ENCODE peak calls at places on chromosomes 3 and 15, in ten cellular contexts. M, N, Y, X, I, O, B, L, H and D are unnamed samples.

GRCh38 chr3:59266551-59266950 is 216.7 kb upstream of the CFAP20DC start:
- DNase-seq in L (no peak), M (no peak), X (no peak), H (no peak), I (peak; percentile 8), N (peak; percentile 87), B (no peak), Y (no peak), O (no peak), D (peak; percentile 3)

GRCh38 chr3:31581660-31582059 is 48.9 kb downstream of the STT3B start:
- DNase-seq in X (no peak), L (no peak), N (no peak), O (no peak), I (peak; percentile 59), Y (no peak), B (no peak), H (no peak), M (no peak), D (no peak)

GRCh38 chr3:138914870-138915502 is 32.0 kb downstream of the FOXL2 start:
- DNase-seq in B (no peak), M (no peak), X (no peak), H (no peak), I (peak; percentile 85), Y (no peak), O (no peak), N (peak; percentile 85), L (no peak), D (no peak)

GRCh38 chr3:61068084-61068483 is 183.2 kb downstream of the FHIT start:
- DNase-seq in O (no peak), I (no peak), L (no peak), B (no peak), N (no peak), X (no peak), Y (no peak), M (no peak), H (no peak), D (no peak)

GRCh38 chr3:170491901-170492300 is 73.2 kb downstream of the CLDN11 start:
- DNase-seq in N (no peak), B (no peak), O (no peak), Y (no peak), I (no peak), L (no peak), M (no peak), X (no peak), H (no peak), D (no peak)

GRCh38 chr3:194328080-194328571 is 23.0 kb downstream of the CPN2 start:
- DNase-seq in I (peak; percentile 66), L (no peak), N (peak; percentile 71), O (no peak), M (no peak), X (no peak), H (no peak), B (no peak), Y (no peak), D (peak; percentile 55)

GRCh38 chr3:22284559-22284958 is 533.5 kb upstream of the ZNF385D start:
- DNase-seq in N (peak; percentile 78), Y (no peak), B (no peak), O (no peak), H (no peak), X (no peak), I (peak; percentile 77), L (no peak), M (no peak), D (no peak)

GRCh38 chr3:158768881-158769518 is 32.9 kb upstream of the MFSD1 start:
- DNase-seq in I (peak; percentile 96), L (no peak), O (no peak), M (no peak), H (no peak), N (peak; percentile 85), X (no peak), Y (no peak), B (no peak), D (no peak)

GRCh38 chr3:65535260-65535659 is 503.5 kb downstream of the MAGI1 start:
- DNase-seq in Y (no peak), L (no peak), I (no peak), N (no peak), O (no peak), X (no peak), H (no peak), B (no peak), M (no peak), D (no peak)

GRCh38 chr3:160400048-160400630 is 689 bp downstream of the SMC4 start:
- DNase-seq in B (peak; percentile 81), I (peak; percentile 62), Y (peak; percentile 72), H (peak; percentile 34), L (peak; percentile 31), M (no peak), O (peak; percentile 36), N (peak; percentile 21), X (peak; percentile 39), D (peak; percentile 50)

GRCh38 chr15:89192136-89192535 is 29.2 kb downstream of the RLBP1 start:
- DNase-seq in X (no peak), M (no peak), L (no peak), H (no peak), Y (no peak), N (no peak), O (no peak), I (no peak), B (no peak), D (no peak)

GRCh38 chr15:65033659-65034269 is 4.3 kb upstream of the MTFMT start:
- DNase-seq in O (no peak), I (peak; percentile 63), H (no peak), Y (peak; percentile 67), M (no peak), B (no peak), L (no peak), N (peak; percentile 40), X (no peak), D (peak; percentile 52)
- TF ChIP-seq CTCF in O (peak; percentile 56), I (peak; percentile 63), H (no peak), Y (no peak), M (peak; percentile 55), B (no peak), L (no peak), N (peak; percentile 44), X (peak; percentile 40), D (peak; percentile 36)

GRCh38 chr15:69293741-69294615 is 4.7 kb upstream of the PAQR5 start:
- DNase-seq in M (no peak), X (no peak), I (no peak), B (no peak), O (no peak), L (no peak), Y (peak; percentile 36), H (no peak), N (no peak), D (no peak)

GRCh38 chr15:69298354-69298696 is 387 bp upstream of the PAQR5 start:
- DNase-seq in X (no peak), O (no peak), B (no peak), H (no peak), M (no peak), Y (no peak), N (no peak), L (no peak), I (no peak), D (no peak)

GRCh38 chr15:69298697-69299441 is at the start of gene PAQR5:
- DNase-seq in O (no peak), L (peak; percentile 43), H (peak; percentile 14), N (peak; percentile 60), Y (peak; percentile 62), M (peak; percentile 76), X (peak; percentile 31), I (no peak), B (peak; percentile 77), D (peak; percentile 11)

GRCh38 chr15:69297642-69298353 is 914 bp upstream of the PAQR5 start:
- DNase-seq in I (no peak), H (no peak), M (no peak), X (no peak), N (no peak), O (no peak), Y (no peak), L (no peak), B (no peak), D (no peak)

GRCh38 chr15:69296606-69297005 is 2.1 kb upstream of the PAQR5 start:
- DNase-seq in L (no peak), X (no peak), O (no peak), Y (no peak), H (no peak), I (no peak), N (no peak), B (no peak), M (no peak), D (no peak)
- TF ChIP-seq CTCF in L (no peak), X (no peak), O (no peak), Y (no peak), H (no peak), I (no peak), N (no peak), B (no peak), M (no peak), D (no peak)

DNA sequence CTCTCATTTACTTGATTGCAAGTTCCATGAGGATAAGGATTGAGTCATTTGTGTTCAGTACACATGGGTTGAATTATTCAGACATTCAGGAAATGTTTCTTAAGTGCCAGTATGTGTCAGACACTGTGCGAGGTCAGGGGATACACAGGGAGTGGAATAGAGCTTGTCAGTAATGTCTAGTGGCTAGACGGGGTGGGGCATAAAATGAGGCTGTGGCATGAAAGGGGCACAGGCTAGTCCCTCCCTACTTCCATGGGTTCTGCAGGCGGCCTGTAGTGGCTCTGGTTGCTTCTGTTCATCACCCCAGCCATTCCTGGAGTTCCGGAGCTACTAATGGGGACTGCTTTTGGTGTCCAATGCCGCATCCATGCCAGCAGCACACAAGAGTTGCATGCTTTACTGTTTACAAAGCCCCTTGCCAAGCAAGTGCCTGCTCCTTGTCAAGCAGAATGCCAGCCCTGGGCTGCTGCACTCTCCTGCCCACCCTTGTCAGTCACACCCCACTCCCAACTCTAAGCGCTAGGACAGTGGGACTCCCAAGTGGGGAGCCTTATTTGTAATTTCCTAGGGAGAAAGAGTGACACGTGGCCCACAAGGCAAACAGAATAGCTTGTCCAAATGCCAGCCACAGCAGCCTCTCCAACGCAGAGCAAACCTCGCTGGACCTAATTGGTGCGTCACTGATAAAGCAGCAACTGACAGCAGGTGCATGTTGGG is 70.8 kb downstream of the RAB11A start:
- DNase-seq in I (peak; percentile 92), O (no peak), X (no peak), L (no peak), Y (no peak), N (peak; percentile 83), H (no peak), M (no peak), B (no peak), D (no peak)
- TF ChIP-seq CTCF in I (no peak), O (no peak), X (no peak), L (no peak), Y (no peak), N (no peak), H (no peak), M (no peak), B (no peak), D (no peak)

GRCh38 chr3:179745109-179745508 is 92.3 kb downstream of the USP13 start:
- DNase-seq in H (no peak), M (no peak), L (no peak), B (no peak), O (no peak), Y (no peak), X (no peak), I (no peak), N (no peak), D (no peak)

DNA sequence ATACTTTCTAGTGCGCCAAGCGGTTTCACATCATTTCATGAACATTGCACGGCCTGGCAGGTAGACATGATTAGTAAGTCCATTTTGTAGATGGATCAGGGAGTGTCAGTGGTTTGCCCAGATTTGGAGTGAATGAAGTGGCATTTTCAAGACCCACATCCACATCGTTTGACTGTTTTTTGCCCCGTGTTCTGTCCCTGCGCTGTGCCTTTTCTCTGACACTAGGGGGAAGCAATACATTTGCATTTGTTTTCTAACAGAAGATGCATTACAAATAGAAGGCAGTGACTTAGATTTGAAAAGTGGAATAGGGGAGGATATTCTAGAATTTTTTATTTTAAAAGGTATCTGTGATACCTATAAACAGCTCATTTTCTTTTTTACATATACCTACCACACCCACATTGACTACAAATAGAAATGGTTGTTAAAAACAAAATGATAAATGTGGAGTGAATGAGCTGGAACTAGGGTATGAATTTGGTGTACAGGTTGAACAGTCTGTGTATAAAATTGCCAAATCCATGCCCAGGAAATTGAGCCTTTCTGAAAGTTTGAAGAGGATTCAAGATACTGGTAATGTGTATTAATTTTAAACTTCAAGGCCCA is 98.0 kb downstream of the USP13 start:
- DNase-seq in M (no peak), L (no peak), O (no peak), Y (no peak), X (no peak), N (peak; percentile 60), B (no peak), I (peak; percentile 48), H (peak; percentile 26), D (peak; percentile 9)
- TF ChIP-seq CTCF in M (peak; percentile 76), L (no peak), O (peak; percentile 65), Y (no peak), X (peak; percentile 30), N (peak; percentile 83), B (no peak), I (peak; percentile 82), H (peak; percentile 71), D (no peak)